ENCODE peak calls at places on chromosomes 12 and 14, in six cellular contexts. Y is WERI-Rb-1; B is fibroblast of pulmonary artery; O is CD8-positive, alpha-beta T cell; L is NCI-H187 treated with DMSO at 0.1 percent for 48 hours; Z is Kasumi-1. P is an unnamed sample.

GRCh38 chr14:89813485-89814080 is 140.9 kb downstream of the EFCAB11 start:
- DNase-seq in Y (no peak), B (peak; percentile 78), O (no peak), L (no peak), Z (peak; percentile 25), P (peak; percentile 69)

GRCh38 chr14:60618200-60618599 is 31.1 kb downstream of the SIX1 start:
- DNase-seq in Y (no peak), B (no peak), O (no peak), L (peak; percentile 90), Z (no peak), P (no peak)

GRCh38 chr14:72796935-72797334 is 97.0 kb downstream of the DPF3 start:
- DNase-seq in Y (no peak), B (no peak), O (no peak), L (no peak), Z (no peak), P (no peak)

GRCh38 chr12:124774462-124775167 is 89.0 kb downstream of the SCARB1 start:
- DNase-seq in Y (no peak), B (peak; percentile 96), O (no peak), L (no peak), Z (peak; percentile 44), P (peak; percentile 78)

GRCh38 chr12:95218852-95219171 is 1.2 kb downstream of the VEZT start:
- DNase-seq in Y (peak; percentile 13), B (no peak), O (no peak), L (no peak), Z (no peak), P (peak; percentile 31)

GRCh38 chr14:35220027-35220676 is 72.0 kb upstream of the PSMA6 start:
- DNase-seq in Y (no peak), B (no peak), O (no peak), L (no peak), Z (no peak), P (no peak)

GRCh38 chr12:2868986-2869385 is 8.0 kb downstream of the FOXM1 start:
- DNase-seq in Y (no peak), B (no peak), O (no peak), L (no peak), Z (no peak), P (no peak)

GRCh38 chr12:15423629-15424028 is 101.3 kb downstream of the PTPRO start:
- DNase-seq in Y (no peak), B (peak; percentile 22), O (no peak), L (no peak), Z (no peak), P (no peak)

GRCh38 chr14:96748371-96748770 is 48.8 kb upstream of the VRK1 start:
- DNase-seq in Y (no peak), B (no peak), O (no peak), L (peak; percentile 19), Z (no peak), P (no peak)

GRCh38 chr14:74475678-74476077 is 17.4 kb downstream of the NPC2 start:
- DNase-seq in Y (peak; percentile 45), B (peak; percentile 60), O (no peak), L (no peak), Z (no peak), P (no peak)

GRCh38 chr14:96792003-96792402 is 5.2 kb upstream of the VRK1 start:
- DNase-seq in Y (no peak), B (no peak), O (no peak), L (no peak), Z (no peak), P (no peak)

GRCh38 chr12:97038859-97039258 is 131.8 kb downstream of the NEDD1 start:
- DNase-seq in Y (no peak), B (no peak), O (no peak), L (no peak), Z (no peak), P (no peak)